ENCODE peak calls at places on chromosomes 5 and 9, in four cellular contexts. M is upper lobe of left lung, R is K562, A is psoas muscle. E is an unnamed sample.

GRCh38 chr5:126492939-126493338 is 69.7 kb downstream of the GRAMD2B start:
- ATAC-seq in M (no peak), R (peak), A (no peak), E (no peak)

GRCh38 chr5:10173716-10174115 is 76.0 kb downstream of the ATPSCKMT start:
- ATAC-seq in M (peak), R (peak), A (no peak), E (no peak)

GRCh38 chr9:89139450-89139849 is 39.2 kb downstream of the SHC3 start:
- ATAC-seq in M (no peak), R (no peak), A (no peak), E (no peak)

GRCh38 chr5:180179399-180180197 is 29.4 kb downstream of the RASGEF1C start:
- ATAC-seq in M (no peak), R (no peak), A (no peak), E (no peak)

GRCh38 chr5:131206061-131206460 is 35.3 kb downstream of the LYRM7 start:
- ATAC-seq in M (no peak), R (no peak), A (no peak), E (no peak)

GRCh38 chr5:42984307-42984706 is 55.8 kb downstream of the ANXA2R start:
- ATAC-seq in M (no peak), R (no peak), A (no peak), E (no peak)

GRCh38 chr9:107809859-107810492 is 320.4 kb upstream of the KLF4 start:
- ATAC-seq in M (peak), R (peak), A (no peak), E (no peak)

GRCh38 chr5:142426129-142426641 is 101.4 kb upstream of the SPRY4 start:
- ATAC-seq in M (no peak), R (peak), A (peak), E (peak)

GRCh38 chr5:146624179-146624578 is 108.2 kb upstream of the GPR151 start:
- ATAC-seq in M (no peak), R (no peak), A (no peak), E (no peak)

GRCh38 chr5:135156337-135156714 is 122.3 kb upstream of the PITX1 start:
- ATAC-seq in M (no peak), R (no peak), A (no peak), E (no peak)

GRCh38 chr9:4515958-4516375 is 25.7 kb downstream of the SLC1A1 start:
- ATAC-seq in M (no peak), R (no peak), A (no peak), E (no peak)

GRCh38 chr5:160097981-160098380 is 21.3 kb downstream of the PWWP2A start:
- ATAC-seq in M (peak), R (no peak), A (no peak), E (peak)

GRCh38 chr9:31590091-31590490 is 794.4 kb upstream of the ACO1 start:
- ATAC-seq in M (no peak), R (no peak), A (no peak), E (no peak)

GRCh38 chr5:135832263-135832555 is 2.3 kb upstream of the SLC25A48 start:
- ATAC-seq in M (no peak), R (no peak), A (no peak), E (no peak)

GRCh38 chr9:107750741-107751521 is 261.4 kb upstream of the KLF4 start:
- ATAC-seq in M (peak), R (no peak), A (peak), E (peak)

GRCh38 chr5:81301221-81302015 is at the start of gene ZCCHC9:
- ATAC-seq in M (peak), R (peak), A (peak), E (peak)
- TF ChIP-seq CTCF in M (no peak), R (peak), A (peak), E (peak)

DNA sequence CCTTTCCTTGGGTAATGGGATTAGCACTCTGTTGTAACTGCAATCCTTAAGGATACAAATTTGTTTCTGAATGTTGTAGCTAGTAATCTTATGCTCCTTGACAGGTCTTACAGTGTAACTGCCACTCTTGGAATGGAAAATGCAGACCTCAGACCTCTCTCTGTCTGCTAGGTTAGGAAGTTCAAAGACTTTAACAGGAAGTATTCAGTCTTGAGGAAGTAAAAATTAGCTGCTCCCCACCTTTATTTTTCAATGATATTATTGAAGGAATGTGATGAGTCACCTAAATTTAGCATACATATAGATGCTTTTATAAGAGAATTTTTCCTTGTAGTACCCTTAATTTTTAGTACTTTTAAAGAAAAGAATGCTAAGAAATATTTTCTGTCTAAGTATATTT is 71.5 kb downstream of the PAM start:
- ATAC-seq in M (no peak), R (no peak), A (no peak), E (no peak)
- H3K27ac ChIP-seq in M (no peak), R (no peak), A (no peak), E (no peak)

GRCh38 chr9:123111427-123111826 is 78.0 kb downstream of the GPR21 start:
- ATAC-seq in M (no peak), R (no peak), A (peak), E (no peak)

GRCh38 chr9:123107639-123108285 is 74.3 kb downstream of the GPR21 start:
- ATAC-seq in M (no peak), R (peak), A (no peak), E (no peak)

GRCh38 chr9:123108976-123109375 is 75.5 kb downstream of the GPR21 start:
- ATAC-seq in M (no peak), R (no peak), A (no peak), E (no peak)

GRCh38 chr9:123111977-123112869 is 78.8 kb downstream of the GPR21 start:
- ATAC-seq in M (peak), R (peak), A (peak), E (peak)

GRCh38 chr9:123109540-123110279 is 76.2 kb downstream of the GPR21 start:
- ATAC-seq in M (no peak), R (no peak), A (no peak), E (no peak)
- TF ChIP-seq CTCF in M (no peak), R (no peak), A (no peak), E (no peak)

DNA sequence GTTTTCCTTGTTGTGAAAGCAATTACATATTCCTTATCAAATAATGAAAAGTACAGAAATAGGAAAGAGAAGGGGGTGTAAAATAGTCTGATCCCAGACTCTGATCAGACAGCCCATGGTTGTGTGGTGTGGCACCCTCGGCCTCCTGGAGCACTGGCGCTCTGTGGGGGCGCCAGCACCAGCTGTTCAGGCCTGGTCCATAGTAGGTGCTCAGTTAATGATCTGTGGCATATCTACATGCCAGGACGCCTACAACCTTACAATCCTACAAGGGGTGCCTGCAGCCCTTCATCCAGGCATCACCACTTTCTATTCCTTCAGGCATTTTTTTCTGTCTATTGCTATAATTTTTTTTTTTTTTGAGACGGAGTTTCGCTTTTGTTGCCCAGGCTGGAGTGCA is 16.6 kb downstream of the MIGA2 start:
- ATAC-seq in M (no peak), R (no peak), A (peak), E (no peak)
- H3K27ac ChIP-seq in M (no peak), R (no peak), A (no peak), E (no peak)

GRCh38 chr9:104606202-104606601 is 775 bp upstream of the OR13C2 start:
- ATAC-seq in M (no peak), R (no peak), A (no peak), E (no peak)

GRCh38 chr9:104604801-104605200 is 626 bp downstream of the OR13C2 start:
- ATAC-seq in M (no peak), R (no peak), A (no peak), E (no peak)

DNA sequence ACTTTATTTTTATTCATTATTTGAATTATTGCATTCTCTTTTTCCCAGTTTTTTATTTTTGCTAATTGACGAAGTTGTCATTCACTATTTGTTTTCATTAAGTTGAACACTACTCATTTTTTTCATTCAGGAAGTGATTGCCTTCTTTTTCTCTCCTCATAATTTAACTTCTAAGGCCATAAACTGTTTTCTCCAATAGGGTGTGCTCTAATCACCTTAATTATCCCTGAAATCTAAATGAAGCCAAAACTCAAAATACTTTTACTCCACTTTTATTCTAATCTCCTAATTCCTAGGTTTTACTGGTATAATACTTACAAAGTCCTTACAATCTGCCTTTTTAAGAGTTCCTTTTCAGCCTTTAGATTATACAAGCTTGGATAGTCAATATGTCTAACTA is 2.9 kb upstream of the OR13C2 start:
- ATAC-seq in M (no peak), R (no peak), A (no peak), E (no peak)
- TF ChIP-seq CTCF in M (no peak), R (no peak), A (no peak), E (no peak)

GRCh38 chr5:98474211-98474610 is 299.3 kb upstream of the RGMB start:
- ATAC-seq in M (no peak), R (no peak), A (no peak), E (no peak)
- H3K27ac ChIP-seq in M (no peak), R (no peak), A (no peak), E (no peak)

GRCh38 chr5:122516432-122516743 is 204.4 kb downstream of the SNCAIP start:
- ATAC-seq in M (no peak), R (no peak), A (no peak), E (no peak)
- TF ChIP-seq CTCF in M (no peak), R (no peak), A (no peak), E (no peak)

DNA sequence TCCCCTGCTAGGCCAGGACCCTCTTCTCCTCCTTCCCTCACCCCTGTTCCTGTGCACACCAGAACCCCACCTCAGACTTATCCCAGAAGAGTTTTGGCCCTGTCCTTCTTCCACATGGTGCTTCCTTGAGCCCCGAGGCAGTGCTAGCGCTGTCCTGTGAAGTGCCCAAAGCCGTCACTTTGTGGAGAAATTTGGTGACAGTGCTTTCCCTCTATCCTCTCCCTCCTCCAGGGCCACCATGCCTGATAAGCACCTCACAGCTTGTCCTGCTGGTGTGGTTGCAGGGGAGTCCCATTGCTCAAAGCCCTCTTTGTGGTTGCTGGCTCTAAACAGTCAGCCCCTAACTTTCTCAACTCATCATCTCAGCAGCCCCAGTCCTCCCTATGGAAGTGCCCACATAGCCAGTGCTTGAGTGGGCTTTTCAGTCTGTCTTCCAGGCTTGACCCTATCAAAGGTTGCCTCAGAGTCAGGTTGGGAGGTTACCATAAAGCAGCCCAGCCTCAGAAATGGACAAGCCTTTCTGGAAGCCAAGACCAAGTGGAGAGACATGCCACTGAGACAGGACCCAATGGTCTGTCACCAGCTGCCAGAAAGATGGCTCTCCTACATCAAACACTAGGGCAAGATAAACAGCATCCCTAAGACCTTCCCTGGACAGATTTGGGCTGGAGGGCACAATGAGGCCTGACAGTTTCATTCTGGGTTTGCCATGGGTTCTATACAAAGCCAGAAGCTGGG is 18.0 kb downstream of the IGIP start:
- ATAC-seq in M (no peak), R (peak), A (no peak), E (no peak)
- H3K27ac ChIP-seq in M (no peak), R (no peak), A (no peak), E (no peak)

DNA sequence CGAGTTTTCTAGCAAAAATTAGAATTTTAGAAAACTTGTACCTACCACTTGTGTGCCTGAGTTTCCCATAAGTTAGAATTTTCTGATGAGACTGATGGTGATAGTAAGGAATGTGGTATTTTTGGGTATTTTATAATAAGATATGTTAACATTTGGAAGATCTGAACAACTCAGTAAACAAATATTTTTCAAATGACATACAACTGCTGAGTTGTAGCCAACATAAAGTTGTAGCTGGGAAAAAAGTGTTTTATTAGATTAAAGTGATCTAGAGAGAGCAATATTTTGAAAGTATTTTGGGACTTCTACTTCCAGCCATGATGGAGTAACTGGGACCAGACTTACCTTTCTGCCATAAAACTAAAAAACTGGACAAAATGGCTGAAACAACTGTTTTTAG is 37.9 kb downstream of the GEMIN5 start:
- ATAC-seq in M (no peak), R (no peak), A (peak), E (no peak)
- TF ChIP-seq CTCF in M (no peak), R (no peak), A (no peak), E (no peak)

GRCh38 chr9:19231126-19232035 is 888 bp downstream of the DENND4C start:
- ATAC-seq in M (peak), R (peak), A (peak), E (no peak)

GRCh38 chr9:19230356-19231125 is at the start of gene DENND4C:
- ATAC-seq in M (peak), R (peak), A (peak), E (peak)

GRCh38 chr9:19232117-19232829 is 1.8 kb downstream of the DENND4C start:
- ATAC-seq in M (no peak), R (peak), A (no peak), E (no peak)

GRCh38 chr9:19232830-19233194 is 2.3 kb downstream of the DENND4C start:
- ATAC-seq in M (no peak), R (no peak), A (no peak), E (no peak)

DNA sequence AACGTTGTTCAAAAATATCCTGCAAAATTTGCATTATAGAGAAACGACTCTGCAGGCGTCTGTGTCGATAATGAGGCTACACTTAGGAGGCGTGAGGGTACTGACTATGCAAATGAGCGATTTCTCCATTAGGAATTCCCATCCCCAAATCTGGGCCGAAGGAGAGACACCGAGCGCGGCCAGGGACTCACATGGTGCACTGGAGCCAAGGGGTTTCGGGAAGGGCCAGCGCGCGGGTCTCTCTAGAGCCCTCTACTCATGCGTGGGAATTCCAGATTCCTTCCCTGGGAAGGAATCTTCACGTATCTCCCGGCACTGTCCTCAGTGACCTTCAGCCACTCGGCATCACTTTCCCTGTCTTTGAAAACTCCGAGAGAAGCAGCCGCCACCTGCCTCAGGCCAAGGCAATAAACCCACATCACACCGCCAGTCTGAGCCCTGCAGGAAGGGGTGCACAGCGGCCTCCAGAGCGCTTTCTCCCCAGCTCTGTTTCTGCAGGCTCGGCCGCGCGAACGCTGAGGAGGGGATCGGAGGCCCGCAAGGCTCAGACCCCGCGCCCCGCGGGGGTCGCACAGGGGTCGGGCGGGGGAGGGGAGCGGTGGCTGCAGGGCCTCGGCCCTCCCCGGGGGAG is 653 bp upstream of the DENND4C start:
- ATAC-seq in M (peak), R (peak), A (peak), E (peak)
- H3K27ac ChIP-seq in M (peak), R (peak), A (peak), E (peak)